ENCODE peak calls at places on chromosomes 11 and 22, in four cellular contexts. M is left ventricle myocardium inferior, R is skeletal muscle cell, Q is cardiac fibroblast. G is an unnamed sample.

GRCh38 chr22:27624042-27624441 is 177.5 kb downstream of the MN1 start:
- DNase-seq in M (no peak), R (no peak), Q (no peak), G (no peak)

GRCh38 chr11:11400635-11401232 is 47.7 kb upstream of the CSNK2A3 start:
- DNase-seq in M (no peak), R (no peak), Q (no peak), G (no peak)

GRCh38 chr22:49566141-49566541 is 261.5 kb downstream of the BRD1 start:
- DNase-seq in M (no peak), R (no peak), Q (no peak), G (no peak)

GRCh38 chr11:111382451-111382850 is 3.4 kb upstream of the POU2AF1 start:
- DNase-seq in M (no peak), R (no peak), Q (no peak), G (no peak)

GRCh38 chr22:44931077-44931540 is 78.7 kb downstream of the PHF21B start:
- DNase-seq in M (peak; percentile 81), R (no peak), Q (peak; percentile 27), G (peak; percentile 50)

GRCh38 chr11:2815762-2816496 is 69.6 kb downstream of the CDKN1C start:
- DNase-seq in M (peak; percentile 12), R (no peak), Q (no peak), G (peak; percentile 38)

GRCh38 chr11:27699242-27699925 is 871 bp downstream of the BDNF start:
- DNase-seq in M (no peak), R (no peak), Q (peak; percentile 54), G (peak; percentile 20)

GRCh38 chr11:75949023-75949672 is 134.1 kb downstream of the UVRAG start:
- DNase-seq in M (no peak), R (no peak), Q (no peak), G (no peak)

GRCh38 chr11:45517171-45517770 is 148.2 kb downstream of the CHST1 start:
- DNase-seq in M (no peak), R (no peak), Q (no peak), G (no peak)

GRCh38 chr22:22942511-22943329 is 55.1 kb downstream of the IGLL5 start:
- DNase-seq in M (peak; percentile 40), R (no peak), Q (peak; percentile 62), G (no peak)

GRCh38 chr22:22554324-22555284 is 4.5 kb downstream of the PRAME start:
- DNase-seq in M (no peak), R (no peak), Q (no peak), G (no peak)

GRCh38 chr11:573146-573759 is 3.0 kb upstream of the PHRF1 start:
- DNase-seq in M (no peak), R (no peak), Q (no peak), G (no peak)

GRCh38 chr22:17199131-17199731 is 20.0 kb downstream of the ADA2 start:
- DNase-seq in M (peak; percentile 30), R (peak; percentile 5), Q (peak; percentile 68), G (no peak)

GRCh38 chr22:46388647-46389046 is 53.1 kb downstream of the TRMU start:
- DNase-seq in M (no peak), R (no peak), Q (no peak), G (no peak)

GRCh38 chr22:46389081-46389480 is 53.6 kb downstream of the TRMU start:
- DNase-seq in M (no peak), R (no peak), Q (no peak), G (no peak)

GRCh38 chr22:46390652-46391301 is 55.3 kb downstream of the TRMU start:
- DNase-seq in M (peak; percentile 61), R (peak; percentile 20), Q (peak; percentile 69), G (peak; percentile 42)

GRCh38 chr22:46391486-46392136 is 56.1 kb downstream of the TRMU start:
- DNase-seq in M (no peak), R (no peak), Q (no peak), G (no peak)

GRCh38 chr22:46390105-46390651 is 54.7 kb downstream of the TRMU start:
- DNase-seq in M (no peak), R (no peak), Q (no peak), G (no peak)
- H3K4me3 ChIP-seq in M (peak overlapping the region; percentile 1), R (peak overlapping the region; percentile 34), Q (no peak overlapping the region), G (no peak overlapping the region)

DNA sequence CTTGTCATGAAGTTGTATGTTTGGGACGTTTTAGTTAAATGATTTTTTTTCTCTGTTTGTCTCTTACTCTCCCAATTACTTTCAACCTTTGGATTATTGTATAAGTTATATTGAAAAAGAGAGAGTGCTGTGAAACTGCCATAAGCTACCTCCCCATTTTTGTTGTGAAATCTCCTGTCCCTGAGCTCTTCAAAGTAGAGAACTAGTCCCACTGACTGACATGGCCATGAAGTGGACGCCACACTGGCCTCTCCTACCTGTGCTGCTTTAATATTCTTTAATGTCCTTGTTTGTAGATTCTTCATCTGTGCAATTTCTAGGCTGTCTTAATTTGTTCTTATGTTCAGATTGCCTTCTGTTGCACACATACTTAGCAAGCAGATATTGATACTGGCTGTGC is 56.4 kb downstream of the PPFIA1 start:
- DNase-seq in M (no peak), R (no peak), Q (no peak), G (no peak)
- H3K4me3 ChIP-seq in M (peak overlapping the region; percentile 2), R (no peak overlapping the region), Q (no peak overlapping the region), G (no peak overlapping the region)

GRCh38 chr22:31238057-31238456 is 26.0 kb downstream of the LIMK2 start:
- DNase-seq in M (no peak), R (no peak), Q (no peak), G (no peak)

GRCh38 chr22:31233001-31233400 is 20.9 kb downstream of the LIMK2 start:
- DNase-seq in M (no peak), R (no peak), Q (no peak), G (no peak)

GRCh38 chr22:31230155-31230870 is 18.2 kb downstream of the LIMK2 start:
- DNase-seq in M (no peak), R (no peak), Q (peak; percentile 56), G (no peak)

GRCh38 chr22:31230871-31231621 is 18.9 kb downstream of the LIMK2 start:
- DNase-seq in M (no peak), R (no peak), Q (peak; percentile 84), G (no peak)

DNA sequence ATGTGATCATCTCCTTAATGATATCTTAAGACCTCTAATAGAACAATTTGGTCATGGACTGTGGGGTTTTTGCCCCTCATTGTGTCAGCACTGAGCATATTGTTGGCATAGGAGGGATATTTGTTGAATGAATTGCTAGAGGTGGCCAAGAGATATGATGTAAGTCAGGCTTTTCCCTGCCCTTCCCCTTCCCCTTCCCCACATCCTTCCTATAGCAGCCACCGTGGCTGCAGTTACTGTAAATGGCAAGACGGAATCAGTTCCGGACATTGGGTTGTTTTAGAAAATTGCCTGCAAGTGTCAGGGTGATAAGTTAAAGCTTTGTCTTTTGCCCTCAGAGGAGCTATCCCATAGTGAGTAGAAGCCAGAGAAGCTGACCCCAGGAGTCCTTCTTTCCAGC is 23.0 kb downstream of the LIMK2 start:
- DNase-seq in M (no peak), R (no peak), Q (peak; percentile 73), G (no peak)
- H3K4me3 ChIP-seq in M (no peak overlapping the region), R (no peak overlapping the region), Q (no peak overlapping the region), G (no peak overlapping the region)

GRCh38 chr22:37568448-37569008 is 8.2 kb downstream of the CDC42EP1 start:
- DNase-seq in M (no peak), R (no peak), Q (no peak), G (peak; percentile 67)
- H3K4me3 ChIP-seq in M (no peak overlapping the region), R (no peak overlapping the region), Q (no peak overlapping the region), G (no peak overlapping the region)

DNA sequence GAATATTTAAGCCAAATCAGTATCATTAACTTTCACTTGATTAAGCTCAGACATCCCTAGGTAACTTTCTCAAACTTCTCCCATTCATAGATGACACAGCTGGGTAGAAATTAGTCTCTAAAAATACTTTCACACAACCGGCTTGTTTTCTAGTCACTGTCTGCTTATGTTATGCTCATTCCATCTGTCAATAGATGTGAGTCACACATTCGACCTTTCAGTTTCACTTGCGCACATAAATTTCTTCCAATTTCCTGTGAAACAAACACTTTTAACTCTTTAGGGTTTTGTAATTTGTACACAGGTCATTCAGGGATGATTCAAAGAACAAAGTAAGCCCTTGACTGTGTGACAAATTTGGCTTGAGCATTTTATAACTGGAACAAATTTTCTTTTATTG is 723.0 kb downstream of the KCNA4 start:
- DNase-seq in M (no peak), R (peak; percentile 73), Q (peak; percentile 70), G (no peak)
- H3K4me3 ChIP-seq in M (no peak overlapping the region), R (no peak overlapping the region), Q (no peak overlapping the region), G (no peak overlapping the region)

DNA sequence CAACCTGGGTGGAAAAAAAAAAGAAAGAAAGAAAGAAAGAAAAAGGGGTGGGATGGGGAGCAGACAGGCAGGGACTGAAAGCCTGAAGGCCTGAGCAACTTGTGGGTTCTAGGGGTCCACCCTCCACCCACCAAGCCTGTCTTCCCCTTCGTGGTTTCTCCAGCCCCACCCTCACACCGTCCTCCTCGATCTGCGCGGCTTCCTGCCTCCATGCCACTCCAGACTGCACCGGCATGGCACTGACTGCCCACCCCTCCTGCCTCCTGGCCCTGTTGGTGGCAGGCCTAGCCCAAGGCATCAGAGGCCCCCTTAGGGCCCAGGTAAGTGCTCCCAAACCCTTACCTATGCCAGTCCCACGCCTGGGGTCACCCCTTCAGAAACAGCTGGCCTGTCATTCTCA is at the start of gene CTSW:
- DNase-seq in M (no peak), R (no peak), Q (no peak), G (no peak)
- H3K4me3 ChIP-seq in M (no peak within 1 kb of the TSS), R (no peak within 1 kb of the TSS), Q (no peak within 1 kb of the TSS), G (no peak within 1 kb of the TSS)

GRCh38 chr11:116732740-116733385 is 39.9 kb downstream of the BUD13 start:
- DNase-seq in M (peak; percentile 44), R (peak; percentile 11), Q (peak; percentile 78), G (peak; percentile 61)
- H3K4me3 ChIP-seq in M (no peak overlapping the region), R (no peak overlapping the region), Q (no peak overlapping the region), G (no peak overlapping the region)

GRCh38 chr22:41976070-41976901 is 7.0 kb downstream of the SEPTIN3 start:
- DNase-seq in M (peak; percentile 31), R (no peak), Q (no peak), G (no peak)
- H3K4me3 ChIP-seq in M (peak overlapping the region; percentile 66), R (peak overlapping the region; percentile 47), Q (peak overlapping the region; percentile 28), G (no peak overlapping the region)

G was measured in mucosa of descending colon.